ENCODE peak calls at places on chromosomes 7 and 10, in seven cellular contexts. C is SK-N-SH, L is HCT116, F is K562, W is HepG2, X is H1, Y is GM12878. R is an unnamed sample.

GRCh38 chr10:114542373-114542772 is 115.7 kb downstream of the ABLIM1 start:
- DNase-seq in Y (no peak), F (no peak), C (no peak), W (no peak), X (no peak), L (no peak), R (no peak)

GRCh38 chr7:16891338-16891737 is 9.6 kb upstream of the AGR3 start:
- DNase-seq in F (no peak), W (peak; percentile 63), C (no peak), L (peak; percentile 7), Y (peak; percentile 1), X (no peak), R (peak; percentile 22)

GRCh38 chr10:50333872-50334271 is 82.6 kb upstream of the ASAH2 start:
- DNase-seq in L (no peak), C (no peak), F (no peak), W (no peak), Y (no peak), X (no peak), R (no peak)

GRCh38 chr10:72171175-72171630 is 44.6 kb upstream of the ANAPC16 start:
- DNase-seq in F (peak; percentile 33), L (peak; percentile 92), W (peak; percentile 17), X (no peak), Y (no peak), C (no peak), R (peak; percentile 91)

GRCh38 chr7:73314271-73314670 is 5.6 kb upstream of the NSUN5 start:
- DNase-seq in L (no peak), Y (no peak), C (no peak), W (no peak), F (no peak), X (no peak), R (no peak)

GRCh38 chr7:24052572-24053223 is 231.3 kb upstream of the NPY start:
- DNase-seq in L (peak; percentile 7), X (no peak), F (no peak), W (no peak), C (no peak), Y (no peak), R (no peak)

GRCh38 chr10:130902929-130903328 is 408.6 kb downstream of the TCERG1L start:
- DNase-seq in L (no peak), F (no peak), Y (no peak), C (no peak), X (no peak), W (no peak), R (no peak)

GRCh38 chr10:86817246-86817645 is 60.8 kb downstream of the BMPR1A start:
- DNase-seq in X (no peak), Y (no peak), L (no peak), W (no peak), F (no peak), C (no peak), R (no peak)

GRCh38 chr10:100827819-100828743 is 82.7 kb downstream of the PAX2 start:
- DNase-seq in Y (no peak), F (peak; percentile 54), L (no peak), C (peak; percentile 91), W (no peak), X (no peak), R (peak; percentile 58)

GRCh38 chr10:5043716-5044115 is 40.1 kb upstream of the AKR1C2 start:
- DNase-seq in C (no peak), L (no peak), W (no peak), F (no peak), Y (no peak), X (no peak), R (no peak)

GRCh38 chr7:44375236-44375699 is 49.9 kb upstream of the CAMK2B start:
- DNase-seq in X (no peak), W (peak; percentile 49), C (peak; percentile 55), Y (no peak), L (no peak), F (peak; percentile 49), R (no peak)

GRCh38 chr7:52189153-52189778 is 846.2 kb upstream of the POM121L12 start:
- DNase-seq in C (no peak), W (no peak), L (no peak), Y (no peak), X (no peak), F (no peak), R (no peak)

GRCh38 chr7:125934965-125935364 is 1005.3 kb upstream of the POT1 start:
- DNase-seq in L (peak; percentile 13), W (no peak), C (no peak), F (no peak), X (no peak), Y (no peak), R (no peak)

GRCh38 chr7:120052884-120053382 is 220.0 kb upstream of the KCND2 start:
- DNase-seq in W (no peak), Y (no peak), C (no peak), L (no peak), F (no peak), X (no peak), R (no peak)

GRCh38 chr10:70052462-70053211 is at the start of gene MACROH2A2:
- DNase-seq in W (peak; percentile 63), Y (no peak), C (peak; percentile 89), L (peak; percentile 47), X (peak; percentile 43), F (no peak), R (peak; percentile 77)
- TF ChIP-seq JUND in W (no peak), Y (no peak), C (no peak), L (no peak), X (no peak), F (no peak), R (no peak)

GRCh38 chr7:875476-876076 is 778 bp upstream of the GET4 start:
- DNase-seq in F (no peak), W (no peak), Y (no peak), X (no peak), C (no peak), L (no peak), R (no peak)

GRCh38 chr7:875051-875450 is 1.3 kb upstream of the GET4 start:
- DNase-seq in X (no peak), Y (no peak), C (no peak), W (no peak), L (no peak), F (no peak), R (no peak)

GRCh38 chr7:876077-876971 is at the start of gene GET4:
- DNase-seq in L (peak; percentile 82), C (peak; percentile 98), W (peak; percentile 65), X (peak; percentile 88), F (peak; percentile 89), Y (peak; percentile 80), R (peak; percentile 85)

GRCh38 chr7:873367-874002 is 2.9 kb upstream of the GET4 start:
- DNase-seq in L (peak; percentile 72), X (peak; percentile 71), Y (peak; percentile 48), F (peak; percentile 80), W (peak; percentile 79), C (peak; percentile 93), R (peak; percentile 90)

GRCh38 chr7:874036-874749 is 2.2 kb upstream of the GET4 start:
- DNase-seq in Y (no peak), C (no peak), W (no peak), L (no peak), X (no peak), F (peak; percentile 46), R (no peak)
- TF ChIP-seq JUND in Y (no peak), C (no peak), W (no peak), L (no peak), X (no peak), F (no peak), R (no peak)

DNA sequence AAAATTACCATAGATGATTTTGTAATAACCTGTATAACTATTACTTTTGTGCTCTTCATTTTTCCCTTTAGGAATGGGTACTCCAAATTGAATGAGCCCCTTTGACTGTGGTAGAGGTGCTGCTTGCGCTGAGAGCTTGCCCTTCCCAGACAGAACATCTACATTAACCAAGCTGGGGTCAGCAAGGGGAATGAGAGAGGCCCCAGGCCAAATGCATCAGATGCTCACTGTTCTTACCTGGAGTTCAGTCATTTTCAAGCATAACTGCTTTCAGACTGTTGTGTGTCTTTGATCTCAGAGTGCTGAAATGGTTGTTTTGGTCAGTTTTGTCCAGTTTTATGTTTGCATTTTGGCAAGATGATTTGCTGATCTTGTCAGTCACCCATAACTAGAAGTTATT is 7.6 kb upstream of the STN1 start:
- DNase-seq in C (no peak), W (no peak), X (no peak), F (no peak), Y (no peak), L (no peak), R (no peak)
- TF ChIP-seq JUND in C (no peak), W (no peak), X (no peak), F (no peak), Y (no peak), L (no peak), R (no peak)

GRCh38 chr10:22714524-22715289 is at the start of gene PIP4K2A:
- DNase-seq in X (no peak), W (peak; percentile 25), C (peak; percentile 94), L (peak; percentile 15), F (peak; percentile 90), Y (no peak), R (peak; percentile 72)

GRCh38 chr10:22713853-22714523 is 390 bp downstream of the PIP4K2A start:
- DNase-seq in L (no peak), X (no peak), W (no peak), C (no peak), Y (no peak), F (no peak), R (no peak)

GRCh38 chr10:22711373-22711772 is 3.0 kb downstream of the PIP4K2A start:
- DNase-seq in C (no peak), L (no peak), X (no peak), W (no peak), F (no peak), Y (no peak), R (no peak)

GRCh38 chr10:22712246-22712958 is 2.0 kb downstream of the PIP4K2A start:
- DNase-seq in L (no peak), F (no peak), W (no peak), C (no peak), Y (no peak), X (no peak), R (no peak)

DNA sequence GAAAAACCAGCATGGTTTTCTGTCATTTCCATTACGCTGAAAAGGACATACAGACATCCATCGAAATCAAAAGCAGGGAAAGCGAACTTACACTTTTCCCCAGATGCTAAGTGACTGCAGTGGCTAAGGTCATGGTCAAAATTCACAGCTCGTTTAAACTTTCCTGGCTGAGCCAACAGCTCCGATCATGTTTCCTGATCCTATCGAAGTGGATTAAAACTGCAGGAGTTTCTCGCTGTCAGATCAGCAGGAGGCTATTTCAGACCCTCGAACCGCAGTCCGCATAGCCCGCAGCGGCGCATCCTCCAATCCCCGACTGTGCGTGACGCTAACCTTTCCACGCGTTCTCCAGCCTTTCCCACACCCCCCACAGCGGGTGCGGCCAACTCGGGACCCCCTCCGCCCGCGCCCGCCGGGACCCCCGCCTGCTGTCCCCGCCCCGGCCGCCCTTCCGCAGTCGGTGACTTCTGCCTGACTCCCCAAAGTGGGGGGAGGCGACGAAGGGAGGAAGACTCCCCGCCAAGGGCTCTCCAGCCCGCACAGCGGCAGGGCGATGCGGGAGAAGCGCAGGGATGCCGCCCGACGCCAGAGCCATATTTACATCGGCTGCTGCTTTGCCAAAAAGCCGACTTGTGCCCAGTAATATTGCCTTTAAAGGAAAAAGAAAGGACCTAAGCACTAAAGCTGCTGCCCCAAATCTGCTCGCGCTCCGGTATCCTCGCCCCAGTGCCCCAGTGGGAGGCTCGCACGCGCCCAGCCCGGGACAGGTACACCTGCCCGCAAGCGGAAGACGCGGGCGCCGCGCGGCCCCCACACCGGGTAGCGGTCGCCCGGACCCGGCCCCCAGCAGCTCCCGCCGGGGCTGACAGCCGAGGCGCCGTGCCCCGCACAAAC is 1.2 kb downstream of the PIP4K2A start:
- DNase-seq in C (peak; percentile 71), X (no peak), Y (no peak), F (peak; percentile 51), W (peak; percentile 29), L (no peak), R (peak; percentile 16)
- TF ChIP-seq JUND in C (no peak), X (no peak), Y (no peak), F (no peak), W (no peak), L (no peak), R (no peak)

GRCh38 chr7:42015413-42015698 is 221.7 kb downstream of the GLI3 start:
- DNase-seq in Y (no peak), C (no peak), L (no peak), F (no peak), X (no peak), W (no peak), R (peak; percentile 36)
- TF ChIP-seq JUND in Y (no peak), C (no peak), L (no peak), F (no peak), X (no peak), W (no peak), R (no peak)

R was measured in T47D.